ENCODE peak calls at places on chromosomes 4 and X, in nine cellular contexts. B, P, N, M, H, A, F, Z and Y are unnamed samples.

GRCh38 chr4:26459054-26459755 is 31.1 kb downstream of the CCKAR start:
- DNase-seq in B (no peak), P (peak), N (no peak), M (no peak), H (no peak), A (no peak), F (peak), Z (peak), Y (peak)

GRCh38 chr4:162497564-162498167 is 333.9 kb upstream of the FSTL5 start:
- DNase-seq in B (no peak), P (peak), N (no peak), M (no peak), H (no peak), A (no peak), F (peak), Z (peak), Y (peak)

GRCh38 chr4:103011378-103012025 is 8.0 kb downstream of the SLC9B1 start:
- DNase-seq in B (no peak), P (no peak), N (no peak), M (no peak), H (no peak), A (no peak), F (peak), Z (no peak), Y (no peak)

GRCh38 chr4:57023104-57023503 is 44.4 kb downstream of the POLR2B start:
- DNase-seq in B (no peak), P (no peak), N (no peak), M (no peak), H (no peak), A (no peak), F (peak), Z (no peak), Y (no peak)

GRCh38 chr4:16259531-16260246 is 33.4 kb upstream of the TAPT1 start:
- DNase-seq in B (no peak), P (no peak), N (peak), M (no peak), H (no peak), A (no peak), F (no peak), Z (no peak), Y (no peak)

GRCh38 chr4:150769235-150769634 is 187.3 kb downstream of the MAB21L2 start:
- DNase-seq in B (no peak), P (no peak), N (no peak), M (no peak), H (no peak), A (no peak), F (peak), Z (no peak), Y (no peak)

GRCh38 chr4:8613421-8614364 is 21.1 kb downstream of the CPZ start:
- DNase-seq in B (no peak), P (no peak), N (no peak), M (no peak), H (no peak), A (peak), F (no peak), Z (no peak), Y (no peak)

GRCh38 chr4:14431155-14432134 is 570.8 kb upstream of the CPEB2 start:
- DNase-seq in B (peak), P (no peak), N (no peak), M (no peak), H (no peak), A (no peak), F (no peak), Z (no peak), Y (no peak)

GRCh38 chr4:108029321-108029720 is 39.6 kb downstream of the HADH start:
- DNase-seq in B (no peak), P (no peak), N (peak), M (no peak), H (no peak), A (no peak), F (no peak), Z (no peak), Y (no peak)

GRCh38 chr4:87365348-87365747 is 25.6 kb downstream of the HSD17B11 start:
- DNase-seq in B (no peak), P (no peak), N (no peak), M (no peak), H (no peak), A (no peak), F (no peak), Z (no peak), Y (no peak)

GRCh38 chr4:19659131-19659530 is 592.6 kb upstream of the SLIT2 start:
- DNase-seq in B (no peak), P (no peak), N (no peak), M (no peak), H (no peak), A (no peak), F (no peak), Z (no peak), Y (no peak)

GRCh38 chr4:138643827-138644226 is 371.8 kb upstream of the NOCT start:
- DNase-seq in B (no peak), P (no peak), N (no peak), M (no peak), H (no peak), A (no peak), F (no peak), Z (no peak), Y (no peak)

GRCh38 chr4:184359905-184360304 is 114.4 kb downstream of the IRF2 start:
- DNase-seq in B (no peak), P (no peak), N (no peak), M (no peak), H (no peak), A (no peak), F (no peak), Z (no peak), Y (no peak)

GRCh38 chrX:14357314-14357713 is 172.0 kb upstream of the GLRA2 start:
- DNase-seq in B (no peak), P (no peak), N (no peak), M (no peak), H (no peak), A (no peak), F (no peak), Z (no peak), Y (no peak)

GRCh38 chrX:118528089-118528753 is 32.6 kb downstream of the DOCK11 start:
- DNase-seq in B (no peak), P (peak), N (peak), M (no peak), H (peak), A (no peak), F (no peak), Z (no peak), Y (no peak)

GRCh38 chr4:25637581-25638220 is 17.9 kb upstream of the SLC34A2 start:
- DNase-seq in B (no peak), P (no peak), N (no peak), M (no peak), H (no peak), A (no peak), F (no peak), Z (no peak), Y (no peak)

GRCh38 chrX:49664824-49665223 is 31.0 kb downstream of the PAGE1 start:
- DNase-seq in B (no peak), P (no peak), N (no peak), M (no peak), H (no peak), A (no peak), F (no peak), Z (no peak), Y (no peak)

GRCh38 chrX:140229187-140229586 is 263.9 kb upstream of the CXorf66 start:
- DNase-seq in B (no peak), P (no peak), N (no peak), M (no peak), H (no peak), A (no peak), F (no peak), Z (no peak), Y (no peak)

GRCh38 chrX:135393046-135393445 is 28.7 kb upstream of the SMIM10L2A start:
- DNase-seq in B (no peak), P (no peak), N (no peak), M (no peak), H (no peak), A (no peak), F (no peak), Z (no peak), Y (no peak)

GRCh38 chr4:87506974-87507701 is 22.0 kb downstream of the SPARCL1 start:
- DNase-seq in B (no peak), P (no peak), N (no peak), M (no peak), H (no peak), A (no peak), F (peak), Z (no peak), Y (no peak)

GRCh38 chr4:74370912-74371311 is 6.0 kb downstream of the EREG start:
- DNase-seq in B (no peak), P (peak), N (no peak), M (no peak), H (no peak), A (no peak), F (peak), Z (no peak), Y (peak)

GRCh38 chr4:126130200-126130599 is 815.4 kb downstream of the FAT4 start:
- DNase-seq in B (no peak), P (no peak), N (no peak), M (no peak), H (no peak), A (no peak), F (no peak), Z (no peak), Y (no peak)

GRCh38 chr4:66202870-66203269 is 532.6 kb upstream of the EPHA5 start:
- DNase-seq in B (no peak), P (no peak), N (no peak), M (no peak), H (no peak), A (no peak), F (no peak), Z (no peak), Y (no peak)